ENCODE peak calls at places on chromosomes 3 and 15, in five cellular contexts. M is aorta, Y is NCI-H524 treated with DMSO at 0.1 percent for 48 hours, R is occipital lobe, V is activated B cell treated with CpG ODN at 0.5 μM for 24 hours. C is an unnamed sample.

GRCh38 chr3:179421500-179421899 is 29.8 kb downstream of the GNB4 start:
- DNase-seq in M (no peak), Y (no peak), R (no peak), V (no peak), C (peak)

GRCh38 chr3:132145833-132146232 is 111.0 kb upstream of the CPNE4 start:
- DNase-seq in M (no peak), Y (no peak), R (no peak), V (no peak), C (no peak)

GRCh38 chr3:36911990-36912804 is 32.7 kb downstream of the TRANK1 start:
- DNase-seq in M (no peak), Y (no peak), R (no peak), V (no peak), C (no peak)

GRCh38 chr15:34889486-34889885 is 80.1 kb downstream of the AQR start:
- DNase-seq in M (no peak), Y (no peak), R (no peak), V (no peak), C (no peak)

GRCh38 chr3:29441422-29441821 is 160.6 kb downstream of the RBMS3 start:
- DNase-seq in M (no peak), Y (no peak), R (no peak), V (no peak), C (no peak)

GRCh38 chr3:181330821-181331563 is 341.5 kb upstream of the DNAJC19 start:
- DNase-seq in M (no peak), Y (no peak), R (no peak), V (no peak), C (no peak)

GRCh38 chr3:120780977-120781376 is 38.4 kb downstream of the GTF2E1 start:
- DNase-seq in M (peak), Y (no peak), R (no peak), V (no peak), C (peak)

GRCh38 chr3:46435327-46435726 is 28.3 kb downstream of the CCRL2 start:
- DNase-seq in M (no peak), Y (no peak), R (no peak), V (no peak), C (no peak)

GRCh38 chr15:40064231-40064894 is 25.4 kb upstream of the SRP14 start:
- DNase-seq in M (no peak), Y (no peak), R (no peak), V (no peak), C (peak)

GRCh38 chr3:14657579-14657978 is 6.0 kb downstream of the CCDC174 start:
- DNase-seq in M (no peak), Y (no peak), R (no peak), V (no peak), C (no peak)

GRCh38 chr3:172716476-172716875 is 5.6 kb upstream of the NCEH1 start:
- DNase-seq in M (peak), Y (no peak), R (peak), V (no peak), C (peak)

GRCh38 chr3:12707425-12707824 is 43.5 kb upstream of the RAF1 start:
- DNase-seq in M (no peak), Y (peak), R (no peak), V (no peak), C (no peak)

GRCh38 chr3:101935081-101935480 is 85.8 kb downstream of the NFKBIZ start:
- DNase-seq in M (no peak), Y (no peak), R (no peak), V (no peak), C (no peak)

GRCh38 chr15:77546050-77546501 is 86.6 kb downstream of the LINGO1 start:
- DNase-seq in M (peak), Y (no peak), R (no peak), V (no peak), C (no peak)

GRCh38 chr15:60457985-60458384 is 21.0 kb downstream of the ICE2 start:
- DNase-seq in M (no peak), Y (no peak), R (no peak), V (no peak), C (no peak)

GRCh38 chr15:79172801-79173460 is 82.4 kb upstream of the RASGRF1 start:
- DNase-seq in M (no peak), Y (peak), R (no peak), V (no peak), C (no peak)

GRCh38 chr3:65597225-65597951 is 441.3 kb downstream of the MAGI1 start:
- DNase-seq in M (no peak), Y (peak), R (peak), V (no peak), C (no peak)

GRCh38 chr3:105747056-105747455 is 121.8 kb downstream of the CBLB start:
- DNase-seq in M (no peak), Y (no peak), R (no peak), V (no peak), C (no peak)

GRCh38 chr3:123405936-123406510 is 42.9 kb downstream of the ADCY5 start:
- DNase-seq in M (peak), Y (no peak), R (no peak), V (no peak), C (no peak)

GRCh38 chr3:81929697-81930096 is 168.3 kb upstream of the GBE1 start:
- DNase-seq in M (no peak), Y (no peak), R (no peak), V (no peak), C (no peak)

GRCh38 chr3:16307832-16308531 is 43.0 kb downstream of the OXNAD1 start:
- DNase-seq in M (no peak), Y (no peak), R (no peak), V (no peak), C (no peak)

GRCh38 chr3:52221563-52222318 is 3.7 kb downstream of the TLR9 start:
- DNase-seq in M (no peak), Y (no peak), R (no peak), V (no peak), C (no peak)

GRCh38 chr15:70584838-70585706 is 178.3 kb downstream of the UACA start:
- DNase-seq in M (no peak), Y (no peak), R (no peak), V (peak), C (peak)

GRCh38 chr3:39349080-39349479 is 19.6 kb downstream of the CCR8 start:
- DNase-seq in M (no peak), Y (no peak), R (no peak), V (no peak), C (no peak)

GRCh38 chr3:110929811-110930210 is 141.8 kb upstream of the NECTIN3 start:
- DNase-seq in M (no peak), Y (no peak), R (no peak), V (no peak), C (no peak)

GRCh38 chr3:105368575-105369500 is 2.1 kb downstream of the ALCAM start:
- DNase-seq in M (peak), Y (peak), R (peak), V (peak), C (peak)

GRCh38 chr3:158094917-158095301 is 11.3 kb downstream of the SHOX2 start:
- DNase-seq in M (no peak), Y (no peak), R (no peak), V (no peak), C (no peak)

GRCh38 chr3:32002536-32003368 is 21.2 kb downstream of the ZNF860 start:
- DNase-seq in M (no peak), Y (no peak), R (no peak), V (no peak), C (no peak)